ENCODE peak calls at places on chromosome 19, in four cellular contexts. T is heart right ventricle; F is tibial nerve; I is effector memory CD4-positive, alpha-beta T cell. Z is an unnamed sample.

GRCh38 chr19:23071087-23071511 is 45.7 kb upstream of the ZNF730 start:
- DNase-seq in T (peak; percentile 22), F (no peak), I (no peak), Z (no peak)

GRCh38 chr19:16698914-16699313 is 20.7 kb upstream of the NWD1 start:
- DNase-seq in T (peak; percentile 63), F (peak; percentile 68), I (no peak), Z (no peak)

GRCh38 chr19:6587093-6587820 is 3.7 kb downstream of the CD70 start:
- DNase-seq in T (no peak), F (no peak), I (no peak), Z (no peak)

GRCh38 chr19:18520848-18521691 is 800 bp downstream of the ELL start:
- DNase-seq in T (peak; percentile 45), F (peak; percentile 62), I (no peak), Z (peak; percentile 86)

GRCh38 chr19:27718262-27718661 is 1494.7 kb downstream of the UQCRFS1 start:
- DNase-seq in T (no peak), F (no peak), I (no peak), Z (no peak)

GRCh38 chr19:43901395-43902390 is 33.4 kb downstream of the ZNF45 start:
- DNase-seq in T (peak; percentile 91), F (peak; percentile 62), I (peak; percentile 47), Z (peak; percentile 73)

GRCh38 chr19:12785431-12786011 is 5.8 kb upstream of the JUNB start:
- DNase-seq in T (peak; percentile 42), F (no peak), I (no peak), Z (no peak)

GRCh38 chr19:48061401-48062344 is 17.8 kb upstream of the CABP5 start:
- DNase-seq in T (no peak), F (no peak), I (no peak), Z (no peak)

GRCh38 chr19:49196527-49197240 is 39.1 kb downstream of the TRPM4 start:
- DNase-seq in T (peak; percentile 45), F (no peak), I (no peak), Z (no peak)

GRCh38 chr19:11587973-11588631 is 9.2 kb upstream of the ZNF627 start:
- DNase-seq in T (no peak), F (no peak), I (no peak), Z (no peak)

GRCh38 chr19:33795370-33796163 is 1.1 kb upstream of the KCTD15 start:
- DNase-seq in T (peak; percentile 91), F (peak; percentile 45), I (peak; percentile 29), Z (peak; percentile 86)

GRCh38 chr19:50877338-50877737 is 4.1 kb downstream of the KLK2 start:
- DNase-seq in T (no peak), F (no peak), I (no peak), Z (no peak)

GRCh38 chr19:39093761-39094160 is 9.6 kb downstream of the ACP7 start:
- DNase-seq in T (no peak), F (no peak), I (no peak), Z (no peak)

GRCh38 chr19:16376649-16377048 is 52.0 kb downstream of the KLF2 start:
- DNase-seq in T (no peak), F (no peak), I (no peak), Z (no peak)

GRCh38 chr19:44580366-44580895 is 32.9 kb upstream of the IGSF23 start:
- DNase-seq in T (no peak), F (no peak), I (no peak), Z (no peak)

GRCh38 chr19:38557205-38557799 is 60.5 kb downstream of the MAP4K1 start:
- DNase-seq in T (no peak), F (no peak), I (no peak), Z (no peak)

DNA sequence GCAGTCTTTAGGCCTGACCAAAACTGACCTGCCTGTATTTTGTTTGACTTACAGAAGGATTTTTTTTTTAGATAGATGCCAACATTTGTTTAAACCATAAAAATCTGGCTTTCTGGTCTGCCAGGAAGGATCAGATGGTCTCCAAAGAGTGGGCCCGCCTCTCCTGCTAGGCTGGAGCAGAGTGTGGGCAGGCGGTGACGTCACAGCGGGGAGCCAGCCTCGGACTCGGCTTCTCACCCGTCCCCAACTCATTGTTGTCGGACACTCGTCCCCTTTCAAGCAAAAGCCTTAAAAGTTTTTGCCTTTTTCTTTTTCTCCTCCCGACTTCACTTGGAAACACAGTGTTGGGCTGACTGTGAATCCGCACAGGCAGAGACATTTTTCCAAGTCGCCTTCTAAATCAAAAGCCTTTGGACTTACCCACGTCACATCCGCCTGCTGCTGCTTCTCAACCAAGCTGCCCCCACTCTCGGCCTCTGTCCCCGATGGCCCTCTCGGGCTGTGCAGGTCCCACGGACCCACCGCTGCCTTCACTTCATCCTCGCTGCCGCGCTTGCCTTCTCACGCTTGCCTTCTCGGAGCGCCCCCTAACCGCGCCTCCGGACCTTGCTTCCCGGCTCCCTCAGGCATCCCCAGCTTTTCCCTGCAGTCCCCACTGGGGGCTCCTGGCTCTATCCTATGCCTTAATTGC is 4.1 kb upstream of the ZNF135 start:
- DNase-seq in T (peak; percentile 61), F (no peak), I (no peak), Z (no peak)
- H3K4me3 ChIP-seq in T (peak overlapping the region; percentile 56), F (no peak overlapping the region), I (no peak overlapping the region), Z (peak overlapping the region; percentile 59)

GRCh38 chr19:45681391-45682015 is 10.2 kb downstream of the SNRPD2 start:
- DNase-seq in T (peak; percentile 68), F (peak; percentile 61), I (peak; percentile 78), Z (peak; percentile 92)
- H3K27ac ChIP-seq in T (peak overlapping the region; percentile 57), F (peak overlapping the region; percentile 64), I (no peak overlapping the region), Z (peak overlapping the region; percentile 75)

DNA sequence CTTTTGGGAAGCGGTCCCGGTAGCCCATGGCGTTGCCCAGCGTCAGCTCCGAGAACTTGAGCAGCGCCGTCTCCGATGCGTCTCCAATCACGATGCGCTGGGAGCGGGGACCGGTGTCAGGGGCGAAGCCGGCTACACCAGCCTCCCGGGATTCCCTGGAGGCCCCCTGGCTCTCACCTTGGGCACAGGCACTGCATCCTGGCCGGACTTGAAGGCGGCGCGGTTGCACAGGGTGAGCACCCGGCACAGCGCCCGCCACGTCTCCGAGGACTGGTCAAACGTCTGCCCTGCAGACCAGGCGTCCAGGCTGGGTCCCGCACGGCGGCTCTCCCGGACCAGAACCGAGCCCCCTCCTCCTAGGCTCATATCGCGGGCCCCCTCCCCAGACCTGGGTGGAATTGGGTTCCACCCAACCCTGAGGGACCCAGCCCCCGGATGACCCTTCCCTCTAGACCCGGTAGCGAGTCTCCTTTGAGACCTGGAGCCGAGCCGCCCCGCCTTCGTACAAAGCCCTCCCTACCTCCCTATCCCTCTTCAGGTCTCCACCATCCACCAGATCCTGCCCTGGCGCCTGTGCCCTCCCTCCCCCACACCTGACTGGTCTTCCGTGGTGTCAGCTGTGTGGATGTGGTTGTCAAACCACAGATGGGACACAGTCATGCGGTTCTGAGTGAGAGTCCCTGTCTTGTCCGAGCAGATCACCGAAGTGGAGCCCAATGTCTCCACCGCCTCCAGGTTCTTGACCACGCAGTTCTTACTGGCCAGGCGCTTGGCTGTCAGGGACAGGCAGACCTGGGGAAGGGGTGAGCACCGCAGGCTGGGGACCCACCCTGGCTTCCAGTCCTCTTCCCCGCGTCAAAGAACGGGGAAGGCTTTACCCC is 4.8 kb downstream of the ATP4A start:
- DNase-seq in T (no peak), F (no peak), I (no peak), Z (no peak)
- H3K4me3 ChIP-seq in T (peak overlapping the region; percentile 35), F (no peak overlapping the region), I (peak overlapping the region; percentile 48), Z (peak overlapping the region; percentile 64)

GRCh38 chr19:9789066-9789465 is 20.5 kb upstream of the ZNF846 start:
- DNase-seq in T (no peak), F (no peak), I (no peak), Z (no peak)

GRCh38 chr19:9791552-9792181 is 23.1 kb upstream of the ZNF846 start:
- DNase-seq in T (peak; percentile 98), F (peak; percentile 98), I (peak; percentile 92), Z (peak; percentile 98)

GRCh38 chr19:9793051-9793591 is 24.6 kb upstream of the ZNF846 start:
- DNase-seq in T (peak; percentile 55), F (peak; percentile 43), I (peak; percentile 51), Z (no peak)

GRCh38 chr19:9796113-9796773 is 22.6 kb downstream of the FBXL12 start:
- DNase-seq in T (peak; percentile 89), F (peak; percentile 88), I (peak; percentile 78), Z (peak; percentile 89)

DNA sequence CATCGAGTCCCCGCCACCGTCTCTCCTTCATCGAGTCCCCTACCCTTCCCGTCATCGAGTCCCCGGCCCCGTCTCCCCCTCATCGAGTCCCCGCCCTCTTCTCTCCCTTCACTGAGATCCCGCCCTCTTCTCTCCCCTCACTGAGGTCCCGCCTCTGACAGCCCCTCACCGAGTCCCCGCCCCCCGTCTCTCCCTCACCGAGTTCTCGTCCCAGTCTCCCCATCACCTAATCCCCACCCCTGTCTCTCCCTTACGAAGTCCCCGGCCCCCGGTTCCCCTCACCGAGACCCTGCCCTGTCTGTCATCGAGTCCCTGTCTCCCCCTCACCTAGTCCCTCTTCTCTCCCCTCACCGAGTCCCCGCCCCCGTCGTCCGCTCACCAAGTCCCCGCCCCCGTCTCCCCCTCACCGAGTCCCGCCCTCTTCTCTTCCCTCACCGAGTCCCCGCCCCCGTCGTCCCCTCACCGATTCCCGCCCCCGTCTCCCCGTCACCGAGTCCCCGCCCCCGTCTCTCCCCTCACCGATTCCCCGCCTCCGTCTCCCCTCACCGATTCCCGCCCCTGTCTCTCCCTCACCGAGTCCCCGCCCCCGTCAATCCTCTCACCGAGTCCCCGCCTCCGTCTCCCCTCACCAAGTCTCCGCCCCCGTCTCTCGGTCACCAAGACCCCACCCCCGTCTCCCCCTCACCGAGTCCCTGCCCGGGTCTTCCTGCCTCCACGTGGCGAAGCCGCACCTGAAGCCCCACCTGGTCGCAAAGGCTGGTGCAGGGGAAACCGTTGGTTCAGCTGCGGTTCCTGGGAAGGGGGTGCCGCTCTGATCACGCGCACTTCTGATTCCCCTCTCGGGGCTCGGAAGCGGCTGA is 23.9 kb upstream of the ZNF846 start:
- DNase-seq in T (peak; percentile 95), F (peak; percentile 97), I (peak; percentile 90), Z (peak; percentile 98)
- H3K27ac ChIP-seq in T (peak overlapping the region; percentile 83), F (peak overlapping the region; percentile 94), I (peak overlapping the region; percentile 91), Z (peak overlapping the region; percentile 97)

GRCh38 chr19:41039806-41040205 is 48.4 kb upstream of the CYP2A13 start:
- DNase-seq in T (no peak), F (no peak), I (no peak), Z (no peak)
- H3K4me3 ChIP-seq in T (no peak overlapping the region), F (no peak overlapping the region), I (no peak overlapping the region), Z (no peak overlapping the region)

GRCh38 chr19:53518716-53519115 is 19.2 kb upstream of the ZNF331 start:
- DNase-seq in T (no peak), F (no peak), I (no peak), Z (no peak)

GRCh38 chr19:53520547-53521372 is 17.2 kb upstream of the ZNF331 start:
- DNase-seq in T (peak; percentile 98), F (peak; percentile 97), I (peak; percentile 85), Z (peak; percentile 98)

GRCh38 chr19:53521373-53522202 is 16.4 kb upstream of the ZNF331 start:
- DNase-seq in T (no peak), F (no peak), I (no peak), Z (no peak)

GRCh38 chr19:53519431-53519830 is 18.5 kb upstream of the ZNF331 start:
- DNase-seq in T (no peak), F (no peak), I (no peak), Z (no peak)

DNA sequence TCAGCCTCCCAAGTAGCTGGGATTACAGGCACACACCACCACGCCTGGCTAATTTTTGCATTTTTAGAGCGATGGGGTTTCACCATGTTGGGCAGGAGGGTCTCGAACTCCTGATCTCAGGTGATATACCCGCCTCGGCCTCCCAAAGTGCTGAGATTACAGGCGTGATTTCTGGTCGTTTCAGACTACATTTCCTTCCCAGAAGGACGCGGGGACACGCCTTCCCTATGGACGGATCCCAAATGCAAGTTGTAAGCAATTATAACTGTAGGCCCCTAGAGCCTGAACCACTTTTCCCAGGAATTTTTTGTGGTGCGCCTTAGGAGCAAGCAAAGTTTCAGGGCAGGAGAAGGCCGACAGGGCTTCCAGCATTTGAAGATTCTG is 17.8 kb upstream of the ZNF331 start:
- DNase-seq in T (no peak), F (no peak), I (no peak), Z (no peak)
- H3K27ac ChIP-seq in T (peak overlapping the region; percentile 85), F (peak overlapping the region; percentile 83), I (peak overlapping the region; percentile 66), Z (peak overlapping the region; percentile 89)

Z was measured in coronary artery.